ENCODE peak calls at places on chromosomes 1 and 21, in seven cellular contexts. G is CD4-positive, CD25-positive, alpha-beta regulatory T cell; T is iPS DF 6.9; H is HAP-1; D is transverse colon; B is stomach; N is sigmoid colon. A is an unnamed sample.

GRCh38 chr1:243963566-243963965 is 87.5 kb upstream of the ZBTB18 start:
- DNase-seq in G (no peak), T (no peak), H (no peak), D (no peak), B (no peak), N (no peak), A (no peak)

GRCh38 chr1:47231314-47232186 is 475 bp downstream of the TAL1 start:
- DNase-seq in G (no peak), T (no peak), H (peak; percentile 43), D (no peak), B (no peak), N (no peak), A (no peak)

GRCh38 chr21:15659768-15660423 is 69.9 kb upstream of the USP25 start:
- DNase-seq in G (no peak), T (no peak), H (no peak), D (peak; percentile 68), B (no peak), N (no peak), A (no peak)

GRCh38 chr1:232620356-232620841 is 9.5 kb downstream of the SIPA1L2 start:
- DNase-seq in G (no peak), T (no peak), H (peak; percentile 64), D (peak; percentile 66), B (no peak), N (peak; percentile 85), A (no peak)

GRCh38 chr1:247576514-247576913 is 11.6 kb upstream of the OR2G2 start:
- DNase-seq in G (no peak), T (no peak), H (no peak), D (no peak), B (no peak), N (no peak), A (no peak)

GRCh38 chr1:242004751-242005495 is 6.0 kb upstream of the MAP1LC3C start:
- DNase-seq in G (no peak), T (no peak), H (peak; percentile 23), D (no peak), B (no peak), N (no peak), A (no peak)

GRCh38 chr1:26291433-26291832 is 11.5 kb downstream of the SH3BGRL3 start:
- DNase-seq in G (no peak), T (no peak), H (no peak), D (no peak), B (no peak), N (no peak), A (no peak)

GRCh38 chr1:105865546-105865945 is 1190.9 kb upstream of the PRMT6 start:
- DNase-seq in G (no peak), T (no peak), H (no peak), D (no peak), B (no peak), N (no peak), A (no peak)

GRCh38 chr1:151361883-151362282 is 10.6 kb downstream of the SELENBP1 start:
- DNase-seq in G (no peak), T (no peak), H (no peak), D (no peak), B (no peak), N (no peak), A (no peak)

GRCh38 chr1:3645247-3645646 is 4.7 kb downstream of the WRAP73 start:
- DNase-seq in G (no peak), T (no peak), H (no peak), D (no peak), B (no peak), N (no peak), A (no peak)

GRCh38 chr1:158124999-158125398 is 55.7 kb upstream of the CD1D start:
- DNase-seq in G (peak; percentile 44), T (peak; percentile 98), H (peak; percentile 89), D (peak; percentile 86), B (peak; percentile 85), N (peak; percentile 94), A (peak; percentile 15)

GRCh38 chr1:52022133-52022532 is 11.5 kb downstream of the KTI12 start:
- DNase-seq in G (no peak), T (no peak), H (no peak), D (no peak), B (no peak), N (no peak), A (no peak)

GRCh38 chr1:96259399-96259798 is 462.2 kb upstream of the PTBP2 start:
- DNase-seq in G (no peak), T (no peak), H (peak; percentile 12), D (no peak), B (no peak), N (no peak), A (no peak)
- H3K9me3 ChIP-seq in G (no peaks in the 10 kb centered on the region), T (no peaks in the 10 kb centered on the region), H (no peaks in the 10 kb centered on the region), D (no peaks in the 10 kb centered on the region), B (no peaks in the 10 kb centered on the region), N (no peaks in the 10 kb centered on the region), A (no peaks in the 10 kb centered on the region)

GRCh38 chr1:16972210-16972916 is 8.1 kb downstream of the MFAP2 start:
- DNase-seq in G (no peak), T (no peak), H (no peak), D (no peak), B (no peak), N (no peak), A (no peak)
- H3K9me3 ChIP-seq in G (no peaks in the 10 kb centered on the region), T (no peaks in the 10 kb centered on the region), H (no peaks in the 10 kb centered on the region), D (no peaks in the 10 kb centered on the region), B (no peaks in the 10 kb centered on the region), N (no peaks in the 10 kb centered on the region), A (no peaks in the 10 kb centered on the region)

GRCh38 chr21:44626262-44626661 is 631 bp upstream of the KRTAP10-9 start:
- DNase-seq in G (no peak), T (no peak), H (no peak), D (no peak), B (no peak), N (no peak), A (no peak)
- H3K9me3 ChIP-seq in G (peaks cover 38% of the 10 kb centered on the region), T (peaks cover 2% of the 10 kb centered on the region), H (no peaks in the 10 kb centered on the region), D (peaks cover 9% of the 10 kb centered on the region), B (peaks cover 46% of the 10 kb centered on the region), N (peaks cover 11% of the 10 kb centered on the region), A (peaks cover 4% of the 10 kb centered on the region)

DNA sequence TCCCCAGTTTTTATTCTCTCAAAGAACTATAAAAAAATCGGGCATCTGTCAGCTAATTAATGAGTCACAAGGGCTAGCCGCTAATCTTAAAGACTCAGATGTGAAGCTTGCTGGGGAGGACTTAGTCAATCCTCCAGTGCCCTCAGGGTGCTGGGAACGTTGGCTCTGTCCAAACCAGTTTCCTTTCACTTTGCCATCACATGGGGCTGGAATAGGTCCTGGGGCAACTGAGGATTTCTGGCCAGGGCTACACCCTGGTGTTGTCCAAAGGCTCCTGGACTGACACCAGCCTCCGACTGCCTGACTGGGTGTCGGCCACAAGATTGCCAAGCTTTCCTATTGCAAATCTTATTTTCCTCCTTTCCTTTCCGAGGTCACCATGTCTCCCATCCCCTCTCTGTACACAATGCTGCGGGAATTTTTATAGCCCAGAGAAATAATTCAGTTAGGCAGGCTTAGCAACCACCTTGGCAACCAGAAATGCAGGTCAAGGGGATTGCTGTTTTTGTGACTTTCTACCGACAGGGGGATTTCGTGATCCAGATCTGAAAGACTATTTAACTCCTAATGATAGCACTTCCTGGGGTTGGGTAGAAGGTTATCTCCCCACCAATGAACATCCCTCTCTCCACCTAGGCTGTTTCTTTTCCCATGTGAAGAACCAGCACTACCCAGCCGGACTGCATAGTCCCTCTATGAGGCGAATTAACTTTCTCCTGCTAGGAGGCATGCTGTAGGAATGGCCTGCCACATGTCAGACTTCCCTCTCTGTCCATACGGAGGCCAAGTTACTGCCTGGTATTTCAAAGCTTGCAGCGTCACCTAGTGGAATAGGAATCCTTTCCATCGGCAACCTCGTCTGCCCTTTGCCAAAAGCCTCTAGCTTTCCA is 29.9 kb upstream of the CTBS start:
- DNase-seq in G (no peak), T (peak; percentile 13), H (peak; percentile 81), D (no peak), B (no peak), N (peak; percentile 78), A (no peak)
- H3K9me3 ChIP-seq in G (peaks cover 27% of the 10 kb centered on the region), T (peaks cover 3% of the 10 kb centered on the region), H (no peaks in the 10 kb centered on the region), D (peaks cover 14% of the 10 kb centered on the region), B (peaks cover 22% of the 10 kb centered on the region), N (no peaks in the 10 kb centered on the region), A (peaks cover 10% of the 10 kb centered on the region)

GRCh38 chr1:5448486-5448885 is 543.7 kb downstream of the NPHP4 start:
- DNase-seq in G (no peak), T (no peak), H (no peak), D (no peak), B (no peak), N (no peak), A (no peak)
- H3K9me3 ChIP-seq in G (no peaks in the 10 kb centered on the region), T (peaks cover 5% of the 10 kb centered on the region), H (no peaks in the 10 kb centered on the region), D (no peaks in the 10 kb centered on the region), B (no peaks in the 10 kb centered on the region), N (no peaks in the 10 kb centered on the region), A (no peaks in the 10 kb centered on the region)

A was measured in T-helper 17 cell.